ENCODE peak calls at places on chromosomes 12 and 14, in eight cellular contexts. S, D, X, B, H, L, P and N are unnamed samples.

GRCh38 chr14:67487937-67488893 is at the start of gene TMEM229B:
- DNase-seq in S (no peak), H (no peak), L (peak; percentile 96), X (peak; percentile 39), P (peak; percentile 42), B (peak; percentile 71), D (no peak), N (no peak)

GRCh38 chr14:64026600-64026999 is 173.8 kb downstream of the SYNE2 start:
- DNase-seq in L (no peak), D (no peak), X (no peak), S (no peak), P (no peak), B (no peak), H (no peak), N (no peak)

GRCh38 chr12:93208011-93208410 is 169.7 kb upstream of the NUDT4 start:
- DNase-seq in S (no peak), D (no peak), L (no peak), H (no peak), P (no peak), X (no peak), B (no peak), N (no peak)

GRCh38 chr14:103628221-103628683 is 759 bp upstream of the KLC1 start:
- DNase-seq in P (peak; percentile 70), S (peak; percentile 85), X (peak; percentile 79), D (peak; percentile 79), B (peak; percentile 81), L (peak; percentile 67), H (peak; percentile 89), N (peak; percentile 79)

GRCh38 chr14:91890291-91890749 is 23.0 kb upstream of the TC2N start:
- DNase-seq in B (no peak), P (peak; percentile 21), H (no peak), L (no peak), D (no peak), S (no peak), X (no peak), N (no peak)

GRCh38 chr14:93011650-93012317 is 88.8 kb downstream of the CHGA start:
- DNase-seq in L (no peak), S (no peak), D (no peak), P (no peak), H (no peak), X (no peak), B (no peak), N (no peak)

GRCh38 chr14:81200041-81200440 is 20.7 kb downstream of the GTF2A1 start:
- DNase-seq in S (no peak), X (no peak), L (no peak), D (no peak), P (no peak), B (no peak), H (no peak), N (no peak)

GRCh38 chr12:40645361-40645760 is 46.9 kb upstream of the CNTN1 start:
- DNase-seq in L (no peak), S (no peak), X (no peak), H (no peak), P (no peak), B (no peak), D (no peak), N (no peak)

GRCh38 chr14:93219103-93219726 is 12.2 kb downstream of the UBR7 start:
- DNase-seq in X (no peak), L (peak; percentile 78), P (peak; percentile 80), D (peak; percentile 65), H (peak; percentile 74), B (peak; percentile 81), S (peak; percentile 71), N (peak; percentile 67)

GRCh38 chr12:131908082-131908715 is 13.8 kb downstream of the ULK1 start:
- DNase-seq in X (no peak), L (no peak), S (no peak), B (no peak), P (no peak), D (no peak), H (no peak), N (no peak)

GRCh38 chr14:105165761-105166485 is 2.7 kb downstream of the JAG2 start:
- DNase-seq in D (no peak), X (no peak), L (no peak), S (peak; percentile 69), H (no peak), B (no peak), P (no peak), N (no peak)

GRCh38 chr12:89960011-89960507 is 251.4 kb upstream of the ATP2B1 start:
- DNase-seq in L (peak; percentile 86), H (peak; percentile 77), S (peak; percentile 90), P (peak; percentile 70), B (peak; percentile 27), X (no peak), D (peak; percentile 74), N (no peak)

GRCh38 chr14:88322505-88323085 is 474 bp downstream of the KCNK10 start:
- DNase-seq in S (no peak), H (no peak), D (no peak), L (no peak), X (no peak), P (peak; percentile 2), B (no peak), N (no peak)

GRCh38 chr12:59977779-59978178 is 381.9 kb downstream of the SLC16A7 start:
- DNase-seq in S (peak; percentile 11), X (no peak), D (no peak), L (no peak), H (peak; percentile 4), B (no peak), P (peak; percentile 7), N (no peak)

GRCh38 chr12:51326762-51327439 is 2.9 kb upstream of the BIN2 start:
- DNase-seq in D (peak; percentile 49), X (no peak), B (no peak), L (peak; percentile 83), S (peak; percentile 50), P (peak; percentile 79), H (peak; percentile 36), N (peak; percentile 72)

GRCh38 chr12:57389033-57389432 is 41.8 kb downstream of the R3HDM2 start:
- DNase-seq in L (no peak), X (no peak), P (peak; percentile 81), H (peak; percentile 92), D (peak; percentile 95), B (no peak), S (peak; percentile 94), N (peak; percentile 76)

GRCh38 chr12:61138381-61138759 is 1121.8 kb upstream of the USP15 start:
- DNase-seq in B (no peak), L (no peak), X (no peak), H (no peak), S (no peak), D (no peak), P (no peak), N (no peak)

GRCh38 chr12:4082809-4083447 is 190.6 kb upstream of the CCND2 start:
- DNase-seq in P (no peak), S (no peak), D (no peak), H (no peak), X (no peak), L (peak; percentile 19), B (no peak), N (no peak)

GRCh38 chr12:2248901-2249381 is 196.2 kb downstream of the CACNA1C start:
- DNase-seq in D (peak; percentile 80), S (no peak), L (peak; percentile 93), B (no peak), P (no peak), H (no peak), X (no peak), N (peak; percentile 73)

DNA sequence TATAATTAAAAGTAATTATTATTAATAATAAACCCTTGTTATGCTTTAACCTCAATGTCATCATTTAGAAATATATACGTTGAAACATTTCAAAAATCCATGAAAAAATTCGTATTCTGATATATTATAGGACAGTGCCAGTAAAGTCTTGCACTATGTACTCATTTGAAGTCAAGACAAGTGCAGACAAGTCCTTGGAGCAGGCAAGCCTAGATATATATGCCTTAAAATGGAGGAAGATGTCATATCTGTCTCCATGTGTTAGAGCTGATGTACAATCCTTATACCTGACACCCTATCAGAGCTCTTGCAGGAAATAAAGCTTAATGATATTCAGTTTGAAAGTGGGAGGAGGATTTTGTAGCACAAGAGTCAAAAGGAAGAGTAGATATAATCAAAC is 310.4 kb downstream of the KCNH5 start:
- DNase-seq in S (peak; percentile 79), B (no peak), P (no peak), D (no peak), X (no peak), H (no peak), L (no peak), N (no peak)
- H3K4me3 ChIP-seq in S (no peak overlapping the region), B (no peak overlapping the region), P (no peak overlapping the region), D (no peak overlapping the region), X (no peak overlapping the region), H (no peak overlapping the region), L (no peak overlapping the region), N (no peak overlapping the region)

GRCh38 chr12:114700392-114701103 is 16.6 kb upstream of the TBX3 start:
- DNase-seq in B (no peak), L (no peak), X (no peak), H (no peak), D (no peak), P (peak; percentile 42), S (no peak), N (no peak)
- TF ChIP-seq CTCF in B (no peak), L (no peak), X (no peak), H (no peak), D (no peak), P (no peak), S (no peak), N (no peak)

GRCh38 chr12:108214486-108214885 is 85.4 kb downstream of the WSCD2 start:
- DNase-seq in S (peak; percentile 12), X (no peak), P (peak; percentile 43), B (peak; percentile 43), L (peak; percentile 37), H (peak; percentile 37), D (peak; percentile 7), N (peak; percentile 16)
- H3K4me3 ChIP-seq in S (no peak overlapping the region), X (no peak overlapping the region), P (no peak overlapping the region), B (no peak overlapping the region), L (no peak overlapping the region), H (no peak overlapping the region), D (no peak overlapping the region), N (no peak overlapping the region)

DNA sequence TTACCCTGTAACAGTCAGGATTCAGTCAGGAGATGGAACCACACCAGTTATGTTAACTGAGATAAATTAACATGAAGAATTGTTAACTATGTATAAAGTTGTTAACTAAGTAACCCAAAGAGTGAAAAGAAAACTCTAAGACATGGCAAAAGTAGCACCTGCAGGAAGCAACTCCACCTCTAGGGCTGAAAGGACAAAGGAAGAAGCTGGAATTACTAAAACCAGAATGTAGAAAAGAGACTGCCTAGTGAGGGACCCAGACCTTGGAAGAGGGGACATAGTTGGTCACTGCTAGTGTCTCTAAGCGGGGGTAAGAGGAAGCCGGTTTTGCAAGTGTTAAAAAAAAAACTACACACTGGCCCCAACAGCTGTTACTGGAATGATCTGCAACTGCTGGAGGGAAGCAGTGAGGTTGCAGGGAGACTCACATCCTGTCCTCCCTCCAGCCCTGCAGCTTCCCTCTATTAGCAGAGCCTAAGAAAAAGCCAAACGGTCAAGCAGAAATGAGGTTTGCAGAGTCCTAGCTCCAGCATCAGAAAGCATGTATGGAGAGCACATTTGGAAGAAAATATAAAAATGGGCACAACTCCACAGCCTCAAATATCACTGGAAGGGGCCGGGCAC is 39.7 kb downstream of the GPR135 start:
- DNase-seq in L (no peak), H (peak; percentile 41), D (peak; percentile 57), X (no peak), S (no peak), P (peak; percentile 68), B (no peak), N (peak; percentile 65)
- TF ChIP-seq CTCF in L (no peak), H (peak; percentile 51), D (no peak), X (no peak), S (no peak), P (peak; percentile 33), B (no peak), N (peak; percentile 22)